ENCODE peak calls at places on chromosome 19, in five cellular contexts. O, D, I, H and F are unnamed samples.

GRCh38 chr19:17981611-17982010 is 14.7 kb downstream of the KCNN1 start:
- DNase-seq in H (no peak), I (no peak), D (no peak), O (no peak), F (no peak)

GRCh38 chr19:37594982-37595382 is 306 bp downstream of the ZNF540 start:
- DNase-seq in H (peak), I (peak), O (peak), D (no peak), F (peak)

GRCh38 chr19:49331616-49332055 is 3.6 kb upstream of the CD37 start:
- DNase-seq in O (no peak), D (no peak), I (no peak), H (peak), F (peak)

GRCh38 chr19:14758816-14759215 is 19.5 kb downstream of the ADGRE2 start:
- DNase-seq in D (no peak), O (no peak), I (no peak), H (peak), F (no peak)

GRCh38 chr19:16400911-16401675 is 70.7 kb downstream of the EPS15L1 start:
- DNase-seq in D (no peak), I (no peak), H (peak), O (no peak), F (no peak)

GRCh38 chr19:33502991-33503790 is 18.4 kb downstream of the PEPD start:
- DNase-seq in O (no peak), I (no peak), D (peak), H (peak), F (no peak)

GRCh38 chr19:47389150-47389556 is 30.2 kb downstream of the MEIS3 start:
- DNase-seq in I (no peak), D (no peak), O (no peak), H (peak), F (no peak)

GRCh38 chr19:3466630-3467029 is 13.7 kb downstream of the SMIM24 start:
- DNase-seq in H (no peak), I (no peak), O (no peak), D (no peak), F (peak)

GRCh38 chr19:11693505-11694499 is 44.9 kb downstream of the ZNF823 start:
- DNase-seq in D (no peak), I (no peak), H (no peak), O (no peak), F (no peak)

GRCh38 chr19:10960314-10961072 is at the start of gene SMARCA4:
- DNase-seq in H (peak), O (peak), I (peak), D (peak), F (peak)

GRCh38 chr19:56841194-56841546 is 644 bp upstream of the PEG3 start:
- DNase-seq in I (no peak), D (no peak), O (no peak), H (no peak), F (no peak)

GRCh38 chr19:4585556-4585955 is 26.1 kb upstream of the SEMA6B start:
- DNase-seq in I (no peak), D (no peak), H (no peak), O (no peak), F (no peak)

GRCh38 chr19:48659768-48660167 is 13.0 kb downstream of the NTN5 start:
- DNase-seq in O (no peak), D (no peak), I (no peak), H (no peak), F (no peak)

GRCh38 chr19:15107056-15108010 is at the start of gene SYDE1:
- DNase-seq in O (peak), I (no peak), D (peak), H (no peak), F (peak)

GRCh38 chr19:30212574-30212973 is 159.6 kb upstream of the ZNF536 start:
- DNase-seq in O (peak), I (no peak), D (no peak), H (no peak), F (peak)

GRCh38 chr19:46760363-46760762 is 14.1 kb upstream of the STRN4 start:
- DNase-seq in I (no peak), H (no peak), D (no peak), O (no peak), F (no peak)

GRCh38 chr19:13027031-13027430 is 31.8 kb downstream of the NFIX start:
- DNase-seq in H (no peak), O (no peak), D (no peak), I (no peak), F (no peak)

GRCh38 chr19:39826311-39826945 is 7.5 kb downstream of the DYRK1B start:
- DNase-seq in D (no peak), O (no peak), I (no peak), H (no peak), F (no peak)

GRCh38 chr19:17625980-17626379 is 62.2 kb downstream of the UNC13A start:
- DNase-seq in H (no peak), D (no peak), I (no peak), O (no peak), F (no peak)

GRCh38 chr19:3821857-3822364 is 35.7 kb upstream of the MATK start:
- DNase-seq in D (peak), I (peak), H (peak), O (peak), F (no peak)

GRCh38 chr19:30102239-30102638 is 160.2 kb downstream of the URI1 start:
- DNase-seq in H (no peak), D (no peak), I (no peak), O (no peak), F (no peak)

GRCh38 chr19:55304279-55304978 is 20.6 kb downstream of the BRSK1 start:
- DNase-seq in D (peak), I (no peak), H (no peak), O (peak), F (no peak)

GRCh38 chr19:38664503-38665211 is 17.2 kb downstream of the ACTN4 start:
- DNase-seq in O (peak), I (no peak), D (no peak), H (no peak), F (no peak)

GRCh38 chr19:46962030-46962570 is 57.5 kb upstream of the NPAS1 start:
- DNase-seq in D (no peak), H (no peak), O (no peak), I (no peak), F (no peak)

GRCh38 chr19:10866495-10866894 is 4.9 kb upstream of the CARM1 start:
- DNase-seq in D (no peak), O (no peak), H (no peak), I (no peak), F (no peak)

GRCh38 chr19:3665681-3666544 is 34.4 kb downstream of the PIP5K1C start:
- DNase-seq in O (peak), I (no peak), H (peak), D (peak), F (no peak)

GRCh38 chr19:39470724-39471339 is 9.8 kb upstream of the TIMM50 start:
- DNase-seq in D (no peak), O (no peak), I (no peak), H (no peak), F (no peak)

GRCh38 chr19:3408996-3409345 is 42.6 kb downstream of the NFIC start:
- DNase-seq in O (no peak), D (no peak), I (no peak), H (no peak), F (no peak)

GRCh38 chr19:14198384-14199376 is 7.3 kb downstream of the ADGRL1 start:
- DNase-seq in I (no peak), H (no peak), O (no peak), D (no peak), F (no peak)

GRCh38 chr19:29326351-29326750 is 113.4 kb upstream of the UQCRFS1 start:
- DNase-seq in O (no peak), I (no peak), D (no peak), H (no peak), F (peak)

GRCh38 chr19:4379383-4380253 is 20.7 kb downstream of the SH3GL1 start:
- DNase-seq in H (peak), D (no peak), O (peak), I (peak), F (no peak)

GRCh38 chr19:48906324-48906723 is 6.2 kb downstream of the NUCB1 start:
- DNase-seq in D (no peak), O (no peak), H (no peak), I (no peak), F (no peak)

GRCh38 chr19:16660763-16661479 is at the start of gene TMEM38A:
- DNase-seq in H (peak), D (peak), I (peak), O (peak), F (peak)

GRCh38 chr19:4120933-4121612 is 2.8 kb downstream of the MAP2K2 start:
- DNase-seq in I (no peak), O (no peak), D (no peak), H (no peak), F (no peak)

GRCh38 chr19:40740747-40741146 is 9.5 kb downstream of the ACTMAP start:
- DNase-seq in O (no peak), I (peak), H (no peak), D (no peak), F (peak)

GRCh38 chr19:11152318-11153062 is 3.1 kb downstream of the SPC24 start:
- DNase-seq in O (no peak), H (peak), I (peak), D (no peak), F (peak)

GRCh38 chr19:5048091-5048726 is 79.3 kb downstream of the KDM4B start:
- DNase-seq in O (peak), H (peak), D (peak), I (peak), F (peak)

DNA sequence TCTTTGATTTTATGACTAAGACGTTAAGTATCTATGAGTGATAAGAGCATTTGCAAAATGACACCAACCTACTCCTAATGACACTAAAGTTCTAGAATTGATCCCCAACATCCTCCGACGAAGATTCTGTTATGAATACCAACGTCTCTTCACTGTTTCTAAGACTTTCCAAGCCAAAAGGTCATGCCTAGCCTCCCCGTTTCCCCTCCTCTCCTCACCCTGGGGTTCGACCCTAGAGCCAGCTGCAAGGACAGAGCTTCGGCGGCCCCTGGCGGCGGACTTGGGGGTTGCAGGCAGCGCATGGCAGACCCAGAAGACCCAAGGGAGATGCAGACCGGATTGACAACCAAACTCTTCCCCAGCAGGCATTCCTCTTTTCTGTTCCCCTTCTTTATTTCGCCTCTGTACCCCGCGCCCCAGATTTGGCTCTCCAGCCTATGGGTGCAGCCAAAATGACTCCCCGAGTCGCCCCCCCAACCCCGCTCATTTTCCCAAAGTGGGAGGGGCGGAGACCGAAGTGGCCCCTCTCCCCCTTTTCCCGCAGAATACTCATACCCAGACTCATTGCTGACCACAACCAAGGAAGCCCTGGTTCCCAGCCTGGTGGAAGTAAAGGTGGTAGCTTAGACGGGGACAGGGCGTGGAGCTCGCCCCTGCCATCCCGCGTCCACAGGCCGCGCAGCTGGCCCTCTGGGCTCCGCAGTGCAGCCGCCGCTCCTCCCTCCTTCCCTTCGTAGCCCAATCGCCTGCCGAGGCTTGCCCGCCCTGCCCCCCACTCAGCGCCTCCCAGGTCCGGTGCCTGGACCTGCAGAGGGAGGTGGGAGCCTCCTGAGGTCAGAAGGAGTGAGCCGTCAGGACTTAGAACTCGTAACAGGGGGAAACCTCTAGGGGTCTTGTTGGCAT is 4.1 kb upstream of the EML2 start:
- DNase-seq in H (peak), I (peak), D (peak), O (peak), F (peak)
- TF ChIP-seq CTCF in H (peak), I (peak), D (peak), O (peak), F (peak)

GRCh38 chr19:1609680-1610474 is 4.6 kb upstream of the UQCR11 start:
- DNase-seq in I (no peak), O (peak), H (peak), D (no peak), F (no peak)

GRCh38 chr19:1602091-1602707 is 3.1 kb downstream of the UQCR11 start:
- DNase-seq in H (no peak), I (no peak), D (no peak), O (no peak), F (no peak)

GRCh38 chr19:1608414-1609391 is 3.4 kb upstream of the UQCR11 start:
- DNase-seq in I (no peak), D (no peak), O (peak), H (no peak), F (no peak)

GRCh38 chr19:1605236-1606137 is at the start of gene UQCR11:
- DNase-seq in H (peak), I (peak), O (peak), D (peak), F (peak)

DNA sequence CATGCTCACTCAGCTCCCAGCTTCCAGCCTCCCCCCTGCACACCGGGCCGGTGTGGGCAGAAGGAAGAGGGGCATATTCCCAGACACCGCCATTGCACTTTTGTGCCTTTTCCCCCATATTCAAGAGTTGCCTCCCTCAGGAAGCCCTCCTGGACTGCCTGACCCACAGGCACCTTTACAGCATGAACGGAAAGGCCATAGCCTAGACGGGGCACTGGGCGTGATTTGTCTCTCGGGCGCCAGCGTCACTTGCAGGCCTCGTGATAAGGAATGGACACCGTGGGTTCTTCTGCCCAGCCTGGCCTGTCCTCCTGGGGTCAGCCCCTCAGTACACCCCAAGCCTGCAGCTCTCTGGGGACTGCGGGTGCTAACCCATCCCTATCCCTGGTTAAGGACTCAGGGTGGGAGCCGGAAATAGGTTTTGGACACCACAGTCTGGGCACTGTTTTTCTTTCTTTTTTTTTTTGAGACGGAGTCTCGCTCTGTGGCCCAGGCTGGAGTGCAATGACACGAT is 933 bp upstream of the UQCR11 start:
- DNase-seq in H (no peak), O (no peak), I (no peak), D (no peak), F (no peak)
- TF ChIP-seq CTCF in H (no peak), O (no peak), I (no peak), D (no peak), F (no peak)

GRCh38 chr19:7010722-7011593 is 10.3 kb downstream of the MBD3L2B start:
- DNase-seq in O (no peak), H (no peak), D (no peak), I (no peak), F (no peak)

GRCh38 chr19:7000816-7001215 is 20.4 kb downstream of the MBD3L2B start:
- DNase-seq in O (no peak), I (no peak), D (no peak), H (no peak), F (no peak)

GRCh38 chr19:7004313-7004931 is 16.8 kb downstream of the MBD3L2B start:
- DNase-seq in D (peak), H (no peak), O (peak), I (no peak), F (no peak)

GRCh38 chr19:7007859-7008258 is 13.4 kb downstream of the MBD3L2B start:
- DNase-seq in H (no peak), I (no peak), D (no peak), O (no peak), F (no peak)

DNA sequence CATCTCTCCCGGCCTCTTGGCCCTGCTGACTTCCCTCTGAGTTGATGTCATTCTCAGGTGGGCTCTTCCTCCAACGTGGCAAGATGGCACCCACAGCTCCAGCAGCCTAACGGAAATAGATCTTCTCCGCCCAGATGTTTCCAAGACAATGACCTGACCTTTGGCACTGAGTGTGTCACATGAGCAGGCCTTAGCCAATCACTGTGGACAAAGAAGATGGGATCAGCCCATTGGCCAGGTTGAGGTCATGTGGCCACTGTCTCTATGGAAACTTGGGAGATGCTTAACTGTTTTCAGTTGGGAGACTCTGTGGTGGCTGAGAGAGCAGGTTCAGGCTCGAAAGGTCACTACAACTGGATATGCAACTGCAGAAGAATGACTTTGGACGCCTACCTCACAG is 14.9 kb downstream of the MBD3L2B start:
- DNase-seq in O (no peak), I (no peak), D (no peak), H (no peak), F (no peak)
- TF ChIP-seq CTCF in O (no peak), I (no peak), D (no peak), H (no peak), F (no peak)

GRCh38 chr19:35511337-35511736 is 2.1 kb downstream of the DMKN start:
- DNase-seq in D (no peak), O (no peak), H (no peak), I (no peak), F (no peak)

GRCh38 chr19:35513231-35513974 is at the start of gene DMKN:
- DNase-seq in O (no peak), D (no peak), I (no peak), H (no peak), F (no peak)

GRCh38 chr19:35512831-35513230 is 618 bp downstream of the DMKN start:
- DNase-seq in D (no peak), I (no peak), O (no peak), H (no peak), F (no peak)

GRCh38 chr19:35516310-35516709 is 2.9 kb upstream of the DMKN start:
- DNase-seq in O (no peak), I (no peak), H (no peak), D (no peak), F (no peak)

DNA sequence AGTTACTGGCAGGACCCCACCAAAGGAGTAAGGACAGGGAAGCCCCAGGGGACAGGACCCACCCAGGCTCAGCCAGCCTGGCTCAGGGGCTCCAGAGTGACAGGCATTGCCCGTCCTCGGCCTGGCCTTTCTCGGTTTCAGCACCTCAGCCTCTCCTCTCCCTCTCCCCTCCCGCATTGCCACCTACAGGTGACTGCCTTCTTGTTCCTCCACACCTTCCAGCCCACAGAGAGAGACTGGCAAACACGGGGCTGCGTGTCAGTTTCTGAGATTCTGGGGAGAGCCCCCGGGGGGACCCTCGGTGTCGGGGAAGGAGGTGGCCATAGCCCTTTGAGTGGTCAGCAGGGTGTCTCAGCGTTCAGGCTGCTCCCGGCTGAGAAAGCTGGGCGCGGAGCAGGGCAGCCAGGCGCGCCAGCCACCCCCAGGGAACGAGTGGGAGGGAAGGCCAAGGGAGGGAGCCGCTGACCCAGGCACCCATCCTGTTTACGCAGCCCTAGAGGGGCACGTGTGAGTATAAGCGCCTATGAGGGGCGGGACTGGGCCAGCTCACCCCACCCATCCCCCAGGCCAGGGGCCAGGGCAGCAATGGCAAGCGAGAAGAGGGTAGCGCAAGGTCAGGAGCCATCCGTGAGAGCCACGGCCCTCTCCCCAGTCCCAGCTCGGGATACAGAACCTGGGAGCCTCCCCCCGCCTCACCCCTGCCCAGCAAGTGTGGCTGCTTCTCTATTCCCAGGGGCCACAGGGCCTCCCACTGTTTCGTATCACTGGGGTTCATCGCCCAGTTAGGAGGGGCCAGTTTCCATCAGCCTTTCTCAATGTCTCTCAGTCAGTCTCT is 743 bp upstream of the DMKN start:
- DNase-seq in O (no peak), H (no peak), D (no peak), I (no peak), F (no peak)
- TF ChIP-seq CTCF in O (no peak), H (no peak), D (no peak), I (no peak), F (no peak)